ENCODE peak calls at places on chromosomes 11 and 22, in eight cellular contexts. B is coronary artery; V is stimulated activated naive CD4-positive, alpha-beta T cell; O is NCI-H1105; F is HCT116; Z is choroid plexus epithelial cell; T is hippocampal formation; X is activated gamma-delta T cell treated with anti-CD3 and anti-CD28 coated beads, Interleukin-2, amount 50 U/mL, for 16 hours. Q is an unnamed sample.

GRCh38 chr11:67558084-67558772 is 25.4 kb upstream of the GSTP1 start:
- DNase-seq in B (no peak), V (no peak), O (no peak), F (no peak), Z (no peak), T (no peak), X (no peak), Q (no peak)

GRCh38 chr11:102930451-102930850 is 25.1 kb downstream of the MMP13 start:
- DNase-seq in B (no peak), V (no peak), O (no peak), F (no peak), Z (no peak), T (no peak), X (no peak), Q (no peak)

GRCh38 chr11:119100246-119100959 is 1.2 kb downstream of the DPAGT1 start:
- DNase-seq in B (no peak), V (no peak), O (no peak), F (peak; percentile 61), Z (peak; percentile 63), T (peak; percentile 24), X (no peak), Q (peak; percentile 67)

GRCh38 chr11:68099474-68100405 is 21.4 kb downstream of the CHKA start:
- DNase-seq in B (no peak), V (no peak), O (no peak), F (no peak), Z (peak; percentile 77), T (no peak), X (no peak), Q (peak; percentile 86)

GRCh38 chr22:46336119-46337078 is 885 bp downstream of the TRMU start:
- DNase-seq in B (no peak), V (no peak), O (no peak), F (no peak), Z (peak; percentile 21), T (no peak), X (no peak), Q (peak; percentile 39)

GRCh38 chr11:117218133-117218915 is 13.5 kb downstream of the PCSK7 start:
- DNase-seq in B (peak; percentile 86), V (no peak), O (no peak), F (no peak), Z (peak; percentile 47), T (no peak), X (no peak), Q (peak; percentile 75)

GRCh38 chr22:19848298-19849224 is 6.1 kb downstream of the GNB1L start:
- DNase-seq in B (no peak), V (no peak), O (no peak), F (peak; percentile 32), Z (no peak), T (no peak), X (no peak), Q (peak; percentile 47)

GRCh38 chr11:35418282-35418846 is 994 bp downstream of the SLC1A2 start:
- DNase-seq in B (no peak), V (no peak), O (peak; percentile 29), F (no peak), Z (no peak), T (no peak), X (no peak), Q (no peak)

GRCh38 chr22:45709866-45710265 is 38.2 kb downstream of the ATXN10 start:
- DNase-seq in B (no peak), V (no peak), O (no peak), F (no peak), Z (peak; percentile 45), T (no peak), X (no peak), Q (no peak)

GRCh38 chr22:46737105-46737975 is 712 bp downstream of the CERK start:
- DNase-seq in B (no peak), V (peak; percentile 57), O (no peak), F (no peak), Z (peak; percentile 47), T (no peak), X (no peak), Q (peak; percentile 44)

GRCh38 chr22:50191041-50191740 is 5.5 kb downstream of the TRABD start:
- DNase-seq in B (no peak), V (peak; percentile 65), O (no peak), F (no peak), Z (no peak), T (no peak), X (peak; percentile 71), Q (peak; percentile 31)

GRCh38 chr11:5043385-5043784 is 2.9 kb upstream of the OR52J3 start:
- DNase-seq in B (no peak), V (no peak), O (no peak), F (no peak), Z (peak; percentile 48), T (no peak), X (no peak), Q (no peak)

GRCh38 chr11:76162336-76163288 is 43.7 kb downstream of the WNT11 start:
- DNase-seq in B (no peak), V (no peak), O (no peak), F (no peak), Z (no peak), T (no peak), X (no peak), Q (no peak)

GRCh38 chr11:313787-314547 is at the start of gene IFITM1:
- DNase-seq in B (no peak), V (peak; percentile 56), O (no peak), F (no peak), Z (peak; percentile 91), T (no peak), X (no peak), Q (peak; percentile 15)

GRCh38 chr11:128608732-128609131 is 21.4 kb upstream of the ETS1 start:
- DNase-seq in B (no peak), V (no peak), O (no peak), F (no peak), Z (no peak), T (no peak), X (no peak), Q (no peak)

GRCh38 chr11:58782066-58782465 is 50.3 kb upstream of the GLYAT start:
- DNase-seq in B (no peak), V (no peak), O (no peak), F (no peak), Z (no peak), T (no peak), X (no peak), Q (no peak)

GRCh38 chr11:48123934-48124755 is 92.5 kb upstream of the OR4B1 start:
- DNase-seq in B (no peak), V (no peak), O (no peak), F (no peak), Z (peak; percentile 27), T (no peak), X (no peak), Q (no peak)

GRCh38 chr11:34136420-34136819 is 31.0 kb downstream of the NAT10 start:
- DNase-seq in B (no peak), V (no peak), O (no peak), F (no peak), Z (no peak), T (no peak), X (no peak), Q (no peak)

GRCh38 chr22:46572911-46573780 is 35.7 kb upstream of the CELSR1 start:
- DNase-seq in B (no peak), V (no peak), O (no peak), F (no peak), Z (no peak), T (no peak), X (no peak), Q (no peak)

GRCh38 chr11:75547177-75547576 is 14.9 kb upstream of the SERPINH1 start:
- DNase-seq in B (no peak), V (no peak), O (no peak), F (no peak), Z (no peak), T (no peak), X (no peak), Q (no peak)

GRCh38 chr11:71136095-71136845 is 116.1 kb downstream of the SHANK2 start:
- DNase-seq in B (no peak), V (no peak), O (no peak), F (no peak), Z (no peak), T (no peak), X (no peak), Q (no peak)

GRCh38 chr11:26473216-26474194 is 98.6 kb downstream of the MUC15 start:
- DNase-seq in B (no peak), V (no peak), O (no peak), F (no peak), Z (no peak), T (no peak), X (no peak), Q (no peak)

GRCh38 chr22:31947296-31947695 is 3.0 kb downstream of the YWHAH start:
- DNase-seq in B (no peak), V (no peak), O (no peak), F (no peak), Z (peak; percentile 62), T (peak; percentile 31), X (no peak), Q (peak; percentile 77)

GRCh38 chr11:60864856-60865513 is 2.4 kb upstream of the ZP1 start:
- DNase-seq in B (no peak), V (no peak), O (no peak), F (no peak), Z (no peak), T (no peak), X (no peak), Q (no peak)

GRCh38 chr11:94880216-94880615 is 93.1 kb downstream of the CWC15 start:
- DNase-seq in B (no peak), V (no peak), O (no peak), F (peak; percentile 41), Z (no peak), T (no peak), X (no peak), Q (no peak)

GRCh38 chr11:98955551-98955950 is 65.2 kb upstream of the CNTN5 start:
- DNase-seq in B (no peak), V (no peak), O (no peak), F (no peak), Z (no peak), T (no peak), X (no peak), Q (no peak)

GRCh38 chr11:129382583-129382982 is 6.9 kb downstream of the BARX2 start:
- DNase-seq in B (no peak), V (no peak), O (no peak), F (no peak), Z (no peak), T (no peak), X (no peak), Q (no peak)